ENCODE peak calls at places on chromosomes 7 and 10, in eight cellular contexts. One of them, this sample, is unnamed.

GRCh38 chr7:28163955-28164354 is 16.6 kb downstream of the JAZF1 start:
- DNase-seq in cardiac muscle cell: peak; percentile 50
- DNase-seq in fibroblast of pulmonary artery: peak; percentile 40
- DNase-seq in K562: no peak
- DNase-seq in GM12878: no peak
- DNase-seq in fibroblast of lung: peak; percentile 76
- DNase-seq in right atrium auricular region: no peak
- DNase-seq in dorsolateral prefrontal cortex: no peak
- DNase-seq in this sample: peak; percentile 92

GRCh38 chr7:157674027-157674714 is 337.4 kb downstream of the DNAJB6 start:
- DNase-seq in cardiac muscle cell: no peak
- DNase-seq in fibroblast of pulmonary artery: no peak
- DNase-seq in K562: no peak
- DNase-seq in GM12878: no peak
- DNase-seq in fibroblast of lung: no peak
- DNase-seq in right atrium auricular region: no peak
- DNase-seq in dorsolateral prefrontal cortex: peak; percentile 30
- DNase-seq in this sample: no peak

GRCh38 chr7:92158660-92159575 is 20.0 kb downstream of the LRRD1 start:
- DNase-seq in cardiac muscle cell: peak; percentile 85
- DNase-seq in fibroblast of pulmonary artery: peak; percentile 84
- DNase-seq in K562: no peak
- DNase-seq in GM12878: no peak
- DNase-seq in fibroblast of lung: peak; percentile 96
- DNase-seq in right atrium auricular region: no peak
- DNase-seq in dorsolateral prefrontal cortex: no peak
- DNase-seq in this sample: peak; percentile 68

GRCh38 chr7:6252310-6252709 is 20.1 kb downstream of the CYTH3 start:
- DNase-seq in cardiac muscle cell: peak; percentile 43
- DNase-seq in fibroblast of pulmonary artery: peak; percentile 58
- DNase-seq in K562: no peak
- DNase-seq in GM12878: no peak
- DNase-seq in fibroblast of lung: peak; percentile 85
- DNase-seq in right atrium auricular region: no peak
- DNase-seq in dorsolateral prefrontal cortex: no peak
- DNase-seq in this sample: peak; percentile 61

GRCh38 chr10:10967502-10967901 is 50.2 kb upstream of the CELF2 start:
- DNase-seq in cardiac muscle cell: no peak
- DNase-seq in fibroblast of pulmonary artery: no peak
- DNase-seq in K562: no peak
- DNase-seq in GM12878: no peak
- DNase-seq in fibroblast of lung: no peak
- DNase-seq in right atrium auricular region: no peak
- DNase-seq in dorsolateral prefrontal cortex: no peak
- DNase-seq in this sample: no peak

GRCh38 chr10:49053053-49053997 is 62.0 kb downstream of the VSTM4 start:
- DNase-seq in cardiac muscle cell: no peak
- DNase-seq in fibroblast of pulmonary artery: no peak
- DNase-seq in K562: no peak
- DNase-seq in GM12878: peak; percentile 79
- DNase-seq in fibroblast of lung: no peak
- DNase-seq in right atrium auricular region: no peak
- DNase-seq in dorsolateral prefrontal cortex: no peak
- DNase-seq in this sample: no peak

GRCh38 chr7:12801107-12801506 is 113.7 kb downstream of the ARL4A start:
- DNase-seq in cardiac muscle cell: no peak
- DNase-seq in fibroblast of pulmonary artery: no peak
- DNase-seq in K562: peak; percentile 27
- DNase-seq in GM12878: no peak
- DNase-seq in fibroblast of lung: no peak
- DNase-seq in right atrium auricular region: no peak
- DNase-seq in dorsolateral prefrontal cortex: no peak
- DNase-seq in this sample: no peak

GRCh38 chr10:98384531-98385133 is 30.4 kb downstream of the PYROXD2 start:
- DNase-seq in cardiac muscle cell: no peak
- DNase-seq in fibroblast of pulmonary artery: no peak
- DNase-seq in K562: no peak
- DNase-seq in GM12878: no peak
- DNase-seq in fibroblast of lung: no peak
- DNase-seq in right atrium auricular region: no peak
- DNase-seq in dorsolateral prefrontal cortex: peak; percentile 4
- DNase-seq in this sample: no peak

GRCh38 chr10:89615824-89616223 is 29.2 kb downstream of the PANK1 start:
- DNase-seq in cardiac muscle cell: peak; percentile 12
- DNase-seq in fibroblast of pulmonary artery: peak; percentile 29
- DNase-seq in K562: no peak
- DNase-seq in GM12878: no peak
- DNase-seq in fibroblast of lung: peak; percentile 32
- DNase-seq in right atrium auricular region: no peak
- DNase-seq in dorsolateral prefrontal cortex: no peak
- DNase-seq in this sample: peak; percentile 63

GRCh38 chr7:43729214-43729923 is at the start of gene COA1:
- DNase-seq in cardiac muscle cell: peak; percentile 95
- DNase-seq in fibroblast of pulmonary artery: peak; percentile 94
- DNase-seq in K562: peak; percentile 82
- DNase-seq in GM12878: peak; percentile 68
- DNase-seq in fibroblast of lung: peak; percentile 92
- DNase-seq in right atrium auricular region: peak; percentile 87
- DNase-seq in dorsolateral prefrontal cortex: peak; percentile 89
- DNase-seq in this sample: peak; percentile 95
- TF ChIP-seq CTCF in cardiac muscle cell: peak; percentile 13
- TF ChIP-seq CTCF in fibroblast of pulmonary artery: peak; percentile 12
- TF ChIP-seq CTCF in K562: no peak
- TF ChIP-seq CTCF in GM12878: no peak
- TF ChIP-seq CTCF in fibroblast of lung: peak; percentile 22
- TF ChIP-seq CTCF in right atrium auricular region: peak; percentile 21
- TF ChIP-seq CTCF in dorsolateral prefrontal cortex: peak; percentile 38
- TF ChIP-seq CTCF in this sample: peak; percentile 43

DNA sequence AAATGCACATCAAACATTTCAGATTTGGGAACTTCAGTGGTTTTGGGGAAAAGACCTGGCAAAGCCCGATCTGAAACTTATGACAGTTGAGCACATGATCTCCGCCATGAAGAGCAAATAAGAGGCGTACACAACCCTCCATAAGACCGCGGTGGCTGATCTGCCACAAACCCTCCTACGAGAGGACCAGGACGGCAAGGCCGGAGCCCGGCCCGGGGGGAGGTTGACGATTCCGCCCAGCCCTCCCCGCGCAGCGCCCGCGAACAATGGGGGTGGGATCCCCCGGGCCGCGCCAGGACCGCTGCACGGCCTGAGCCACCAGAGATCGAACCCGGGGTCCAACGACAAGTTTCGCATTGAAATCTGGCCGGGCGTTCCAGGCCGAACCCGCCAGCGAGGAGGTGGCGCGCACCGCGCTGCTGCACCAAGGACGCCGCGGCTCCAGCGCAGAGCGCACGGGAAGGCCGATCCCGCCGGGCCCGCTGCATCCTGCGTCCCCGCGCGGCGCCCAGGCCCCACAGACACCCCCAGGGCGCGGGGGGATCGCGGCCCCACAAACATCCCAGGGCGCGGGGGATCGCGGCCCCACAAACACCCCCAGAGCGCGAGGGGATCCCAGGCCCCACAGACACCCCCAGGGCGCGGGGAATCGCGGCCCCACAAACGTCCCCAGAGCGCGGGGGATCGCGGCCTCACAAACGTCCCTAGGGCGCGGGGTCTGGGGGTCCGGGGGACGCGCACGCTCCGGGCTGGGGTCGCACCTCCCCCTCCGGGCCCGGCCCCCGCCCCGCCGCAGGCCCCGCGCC is 644 bp downstream of the DIP2C start:
- DNase-seq in cardiac muscle cell: peak; percentile 57
- DNase-seq in fibroblast of pulmonary artery: peak; percentile 49
- DNase-seq in K562: no peak
- DNase-seq in GM12878: no peak
- DNase-seq in fibroblast of lung: peak; percentile 63
- DNase-seq in right atrium auricular region: no peak
- DNase-seq in dorsolateral prefrontal cortex: no peak
- DNase-seq in this sample: peak; percentile 55
- H3K4me3 ChIP-seq in cardiac muscle cell: peak overlapping the region; percentile 74
- H3K4me3 ChIP-seq in fibroblast of pulmonary artery: peak overlapping the region; percentile 70
- H3K4me3 ChIP-seq in K562: no peak overlapping the region
- H3K4me3 ChIP-seq in GM12878: no peak overlapping the region
- H3K4me3 ChIP-seq in fibroblast of lung: peak overlapping the region; percentile 69
- H3K4me3 ChIP-seq in right atrium auricular region: peak overlapping the region; percentile 77
- H3K4me3 ChIP-seq in dorsolateral prefrontal cortex: peak overlapping the region; percentile 87
- H3K4me3 ChIP-seq in this sample: peak overlapping the region; percentile 80

GRCh38 chr7:100106633-100107032 is 5.2 kb downstream of the AP4M1 start:
- DNase-seq in cardiac muscle cell: no peak
- DNase-seq in fibroblast of pulmonary artery: no peak
- DNase-seq in K562: no peak
- DNase-seq in GM12878: no peak
- DNase-seq in fibroblast of lung: no peak
- DNase-seq in right atrium auricular region: no peak
- DNase-seq in dorsolateral prefrontal cortex: no peak
- DNase-seq in this sample: no peak

GRCh38 chr7:100107125-100107737 is 5.8 kb downstream of the AP4M1 start:
- DNase-seq in cardiac muscle cell: no peak
- DNase-seq in fibroblast of pulmonary artery: no peak
- DNase-seq in K562: no peak
- DNase-seq in GM12878: no peak
- DNase-seq in fibroblast of lung: no peak
- DNase-seq in right atrium auricular region: no peak
- DNase-seq in dorsolateral prefrontal cortex: no peak
- DNase-seq in this sample: no peak

GRCh38 chr7:100109521-100110163 is 8.2 kb downstream of the AP4M1 start:
- DNase-seq in cardiac muscle cell: no peak
- DNase-seq in fibroblast of pulmonary artery: no peak
- DNase-seq in K562: no peak
- DNase-seq in GM12878: no peak
- DNase-seq in fibroblast of lung: no peak
- DNase-seq in right atrium auricular region: no peak
- DNase-seq in dorsolateral prefrontal cortex: no peak
- DNase-seq in this sample: no peak

GRCh38 chr7:100105534-100105933 is 4.1 kb downstream of the AP4M1 start:
- DNase-seq in cardiac muscle cell: no peak
- DNase-seq in fibroblast of pulmonary artery: no peak
- DNase-seq in K562: no peak
- DNase-seq in GM12878: no peak
- DNase-seq in fibroblast of lung: no peak
- DNase-seq in right atrium auricular region: no peak
- DNase-seq in dorsolateral prefrontal cortex: no peak
- DNase-seq in this sample: no peak

DNA sequence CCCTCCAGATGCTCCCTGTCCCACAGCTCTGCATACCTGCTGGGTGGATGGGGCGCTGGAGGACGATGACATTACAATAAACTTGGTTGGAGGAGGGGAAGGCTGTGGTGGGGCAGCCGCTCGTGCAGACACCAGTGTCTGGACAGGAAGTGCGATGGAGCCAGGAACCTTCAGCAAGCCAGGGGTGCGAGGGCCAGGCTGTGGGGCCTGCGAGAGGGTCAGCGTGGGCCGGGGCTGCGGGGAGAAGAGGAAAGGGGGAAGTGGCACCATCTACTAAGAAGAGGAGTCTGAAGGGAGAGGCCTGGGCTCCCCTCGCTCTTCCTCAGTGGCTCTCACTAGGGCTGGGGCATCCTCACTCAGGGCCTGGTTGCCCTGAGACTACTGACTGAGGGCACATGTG is 6.4 kb downstream of the AP4M1 start:
- DNase-seq in cardiac muscle cell: no peak
- DNase-seq in fibroblast of pulmonary artery: no peak
- DNase-seq in K562: no peak
- DNase-seq in GM12878: no peak
- DNase-seq in fibroblast of lung: no peak
- DNase-seq in right atrium auricular region: no peak
- DNase-seq in dorsolateral prefrontal cortex: no peak
- DNase-seq in this sample: no peak
- TF ChIP-seq CTCF in cardiac muscle cell: no peak
- TF ChIP-seq CTCF in fibroblast of pulmonary artery: no peak
- TF ChIP-seq CTCF in K562: no peak
- TF ChIP-seq CTCF in GM12878: no peak
- TF ChIP-seq CTCF in fibroblast of lung: no peak
- TF ChIP-seq CTCF in right atrium auricular region: no peak
- TF ChIP-seq CTCF in dorsolateral prefrontal cortex: no peak
- TF ChIP-seq CTCF in this sample: no peak

GRCh38 chr10:69803809-69804208 is 2.1 kb downstream of the COL13A1 start:
- DNase-seq in cardiac muscle cell: no peak
- DNase-seq in fibroblast of pulmonary artery: no peak
- DNase-seq in K562: no peak
- DNase-seq in GM12878: no peak
- DNase-seq in fibroblast of lung: no peak
- DNase-seq in right atrium auricular region: no peak
- DNase-seq in dorsolateral prefrontal cortex: no peak
- DNase-seq in this sample: no peak

GRCh38 chr10:69801094-69801433 is 642 bp upstream of the COL13A1 start:
- DNase-seq in cardiac muscle cell: peak; percentile 62
- DNase-seq in fibroblast of pulmonary artery: peak; percentile 60
- DNase-seq in K562: peak; percentile 70
- DNase-seq in GM12878: no peak
- DNase-seq in fibroblast of lung: peak; percentile 54
- DNase-seq in right atrium auricular region: peak; percentile 61
- DNase-seq in dorsolateral prefrontal cortex: no peak
- DNase-seq in this sample: peak; percentile 60

GRCh38 chr10:69800665-69801064 is 1.0 kb upstream of the COL13A1 start:
- DNase-seq in cardiac muscle cell: no peak
- DNase-seq in fibroblast of pulmonary artery: no peak
- DNase-seq in K562: no peak
- DNase-seq in GM12878: no peak
- DNase-seq in fibroblast of lung: no peak
- DNase-seq in right atrium auricular region: no peak
- DNase-seq in dorsolateral prefrontal cortex: no peak
- DNase-seq in this sample: no peak

GRCh38 chr10:69801434-69802315 is at the start of gene COL13A1:
- DNase-seq in cardiac muscle cell: peak; percentile 72
- DNase-seq in fibroblast of pulmonary artery: peak; percentile 67
- DNase-seq in K562: peak; percentile 29
- DNase-seq in GM12878: no peak
- DNase-seq in fibroblast of lung: peak; percentile 79
- DNase-seq in right atrium auricular region: peak; percentile 64
- DNase-seq in dorsolateral prefrontal cortex: no peak
- DNase-seq in this sample: peak; percentile 55

DNA sequence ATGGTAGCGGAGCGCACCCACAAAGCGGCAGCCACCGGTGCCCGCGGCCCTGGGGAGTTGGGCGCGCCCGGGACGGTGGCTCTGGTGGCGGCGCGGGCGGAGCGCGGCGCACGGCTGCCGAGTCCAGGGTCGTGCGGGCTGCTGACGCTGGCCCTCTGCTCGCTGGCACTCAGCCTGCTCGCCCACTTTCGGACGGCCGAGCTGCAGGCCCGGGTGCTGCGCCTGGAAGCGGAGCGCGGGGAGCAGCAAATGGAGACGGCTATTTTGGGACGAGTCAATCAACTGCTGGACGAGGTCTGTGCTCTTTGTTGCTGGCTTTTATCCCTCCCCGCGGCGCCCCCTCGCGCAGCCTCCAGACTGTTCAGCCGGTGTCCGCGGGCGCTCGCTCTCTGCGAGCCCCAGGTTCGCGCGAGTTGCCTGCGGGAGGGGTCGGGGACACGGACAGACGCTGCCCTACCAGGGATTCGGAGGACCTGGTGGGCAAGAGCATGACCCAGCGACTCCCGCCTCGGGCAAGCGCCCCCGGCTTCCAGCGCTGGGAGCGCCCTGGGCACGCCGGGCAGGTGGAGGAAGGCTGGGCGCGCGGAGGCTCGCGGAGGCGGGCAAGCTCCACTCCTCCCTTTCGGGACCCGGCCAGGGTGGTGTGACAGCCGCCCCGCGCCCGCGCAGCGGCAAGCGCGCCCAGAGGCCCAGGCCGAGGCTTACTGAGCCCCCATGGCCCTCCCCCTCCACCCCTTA is 887 bp downstream of the COL13A1 start:
- DNase-seq in cardiac muscle cell: peak; percentile 58
- DNase-seq in fibroblast of pulmonary artery: peak; percentile 56
- DNase-seq in K562: no peak
- DNase-seq in GM12878: no peak
- DNase-seq in fibroblast of lung: peak; percentile 69
- DNase-seq in right atrium auricular region: no peak
- DNase-seq in dorsolateral prefrontal cortex: no peak
- DNase-seq in this sample: peak; percentile 65
- H3K4me3 ChIP-seq in cardiac muscle cell: peak overlapping the region; percentile 72
- H3K4me3 ChIP-seq in fibroblast of pulmonary artery: peak overlapping the region; percentile 76
- H3K4me3 ChIP-seq in K562: no peak overlapping the region
- H3K4me3 ChIP-seq in GM12878: no peak overlapping the region
- H3K4me3 ChIP-seq in fibroblast of lung: peak overlapping the region; percentile 64
- H3K4me3 ChIP-seq in right atrium auricular region: peak overlapping the region; percentile 52
- H3K4me3 ChIP-seq in dorsolateral prefrontal cortex: peak overlapping the region; percentile 55
- H3K4me3 ChIP-seq in this sample: peak overlapping the region; percentile 71

This sample was measured in choroid plexus epithelial cell.